ENCODE peak calls at places on chromosomes 12 and 14, in eight cellular contexts. M is H1, R is IMR-90, T is lower leg skin, J is HCT116, V is ovary, F is transverse colon, A is A549. L is an unnamed sample.

GRCh38 chr14:96178674-96179321 is 25.8 kb upstream of the BDKRB2 start:
- DNase-seq in M (no peak), R (peak), T (no peak), J (no peak), V (no peak), F (no peak), A (no peak), L (no peak)

GRCh38 chr14:20350860-20351259 is 7.4 kb downstream of the PARP2 start:
- DNase-seq in M (no peak), R (peak), T (no peak), J (no peak), V (no peak), F (no peak), A (no peak), L (no peak)

GRCh38 chr12:93572712-93573551 is 457 bp downstream of the SOCS2 start:
- DNase-seq in M (no peak), R (peak), T (no peak), J (no peak), V (peak), F (peak), A (no peak), L (no peak)

GRCh38 chr14:20657216-20658211 is 16.0 kb upstream of the OR6S1 start:
- DNase-seq in M (peak), R (peak), T (no peak), J (peak), V (no peak), F (no peak), A (peak), L (no peak)

GRCh38 chr14:65180725-65181025 is 78.4 kb upstream of the MAX start:
- DNase-seq in M (no peak), R (no peak), T (no peak), J (no peak), V (no peak), F (no peak), A (no peak), L (no peak)

GRCh38 chr12:46233418-46233817 is 35.4 kb downstream of the SLC38A1 start:
- DNase-seq in M (no peak), R (no peak), T (no peak), J (no peak), V (no peak), F (no peak), A (no peak), L (peak)

GRCh38 chr12:49131051-49131972 is at the start of gene TUBA1B:
- DNase-seq in M (peak), R (peak), T (peak), J (peak), V (peak), F (peak), A (peak), L (peak)

GRCh38 chr14:21106506-21107359 is 5.9 kb downstream of the TMEM253 start:
- DNase-seq in M (peak), R (peak), T (peak), J (peak), V (peak), F (peak), A (peak), L (peak)

GRCh38 chr14:52068741-52069616 is at the start of gene NID2:
- DNase-seq in M (peak), R (peak), T (peak), J (no peak), V (peak), F (peak), A (peak), L (peak)

GRCh38 chr14:75906680-75907280 is 75.0 kb downstream of the TGFB3 start:
- DNase-seq in M (no peak), R (peak), T (no peak), J (peak), V (peak), F (peak), A (peak), L (peak)

GRCh38 chr12:100484891-100485511 is 11.3 kb downstream of the NR1H4 start:
- DNase-seq in M (no peak), R (no peak), T (no peak), J (no peak), V (no peak), F (no peak), A (no peak), L (no peak)

GRCh38 chr12:69570000-69570516 is 15.2 kb upstream of the CCT2 start:
- DNase-seq in M (no peak), R (no peak), T (no peak), J (peak), V (no peak), F (no peak), A (peak), L (no peak)

GRCh38 chr14:68790656-68791077 is 2.2 kb downstream of the ZFP36L1 start:
- DNase-seq in M (no peak), R (no peak), T (peak), J (no peak), V (peak), F (no peak), A (no peak), L (peak)

GRCh38 chr12:52059582-52060497 is 8.6 kb downstream of the NR4A1 start:
- DNase-seq in M (no peak), R (peak), T (no peak), J (peak), V (peak), F (peak), A (no peak), L (no peak)

GRCh38 chr14:100038065-100038464 is 27.2 kb upstream of the EVL start:
- DNase-seq in M (no peak), R (no peak), T (no peak), J (no peak), V (no peak), F (no peak), A (no peak), L (no peak)

GRCh38 chr12:68674376-68674775 is 12.4 kb upstream of the NUP107 start:
- DNase-seq in M (no peak), R (no peak), T (no peak), J (no peak), V (no peak), F (no peak), A (no peak), L (no peak)

GRCh38 chr12:51846911-51847829 is 1.3 kb downstream of the FIGNL2 start:
- DNase-seq in M (no peak), R (no peak), T (peak), J (no peak), V (peak), F (peak), A (peak), L (no peak)

GRCh38 chr12:31589582-31589895 is 1.4 kb downstream of the DENND5B start:
- DNase-seq in M (no peak), R (no peak), T (no peak), J (no peak), V (peak), F (no peak), A (no peak), L (no peak)

GRCh38 chr12:131536337-131536736 is 174.6 kb upstream of the SFSWAP start:
- DNase-seq in M (no peak), R (no peak), T (no peak), J (no peak), V (no peak), F (no peak), A (no peak), L (no peak)

GRCh38 chr14:69345402-69345801 is 52.7 kb downstream of the ERH start:
- DNase-seq in M (no peak), R (no peak), T (no peak), J (no peak), V (no peak), F (no peak), A (no peak), L (no peak)

GRCh38 chr14:38022775-38023174 is 184.9 kb upstream of the SSTR1 start:
- DNase-seq in M (no peak), R (no peak), T (no peak), J (no peak), V (no peak), F (no peak), A (no peak), L (no peak)

GRCh38 chr12:20549115-20549719 is 145.9 kb upstream of the SLCO1C1 start:
- DNase-seq in M (no peak), R (peak), T (no peak), J (peak), V (no peak), F (peak), A (peak), L (no peak)

GRCh38 chr12:107967170-107967569 is 161.9 kb upstream of the WSCD2 start:
- DNase-seq in M (no peak), R (no peak), T (no peak), J (no peak), V (no peak), F (no peak), A (no peak), L (no peak)

GRCh38 chr14:68736519-68736918 is 56.3 kb downstream of the ZFP36L1 start:
- DNase-seq in M (no peak), R (no peak), T (no peak), J (no peak), V (peak), F (no peak), A (no peak), L (no peak)

GRCh38 chr14:65656554-65656953 is 244.0 kb downstream of the FUT8 start:
- DNase-seq in M (no peak), R (no peak), T (no peak), J (no peak), V (no peak), F (no peak), A (no peak), L (no peak)

GRCh38 chr12:112716099-112717093 is 75.2 kb upstream of the RPH3A start:
- DNase-seq in M (no peak), R (no peak), T (no peak), J (peak), V (no peak), F (no peak), A (peak), L (no peak)

GRCh38 chr14:68528031-68528687 is 264.7 kb downstream of the ZFP36L1 start:
- DNase-seq in M (no peak), R (no peak), T (no peak), J (no peak), V (no peak), F (no peak), A (no peak), L (no peak)

GRCh38 chr14:24171422-24172260 is at the start of gene REC8:
- DNase-seq in M (peak), R (no peak), T (no peak), J (no peak), V (peak), F (peak), A (no peak), L (peak)

GRCh38 chr14:24430682-24431568 is 1.2 kb downstream of the KHNYN start:
- DNase-seq in M (no peak), R (peak), T (no peak), J (no peak), V (peak), F (no peak), A (no peak), L (peak)

GRCh38 chr14:102933618-102934231 is 11.3 kb downstream of the AMN start:
- DNase-seq in M (no peak), R (no peak), T (no peak), J (no peak), V (peak), F (no peak), A (no peak), L (no peak)

GRCh38 chr12:122947352-122947792 is 18.9 kb downstream of the ABCB9 start:
- DNase-seq in M (no peak), R (no peak), T (peak), J (no peak), V (no peak), F (peak), A (no peak), L (peak)
- TF ChIP-seq CTCF in M (no peak), R (no peak), T (no peak), J (no peak), V (no peak), F (no peak), A (no peak), L (no peak)

DNA sequence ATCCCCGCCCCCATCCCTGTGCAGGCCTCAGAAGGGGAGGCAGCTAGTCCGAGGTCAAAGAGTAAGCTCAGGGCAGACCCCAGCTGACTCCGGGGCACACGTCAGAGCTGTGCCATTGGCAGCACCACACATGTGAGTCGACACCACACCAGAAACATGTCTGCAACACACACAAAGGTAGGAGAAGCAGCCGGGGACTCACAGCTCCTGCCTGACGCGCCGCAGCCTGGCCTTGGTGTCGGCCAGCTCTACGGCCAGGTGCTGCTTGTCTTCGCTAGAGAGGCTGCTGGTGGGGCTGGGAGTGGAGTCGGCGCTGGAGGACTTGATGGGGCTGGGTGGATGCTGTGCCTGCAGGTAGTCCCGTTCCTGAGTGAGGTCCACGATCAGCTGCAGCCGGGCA is 78.5 kb downstream of the CCDC88C start:
- DNase-seq in M (no peak), R (no peak), T (no peak), J (no peak), V (no peak), F (no peak), A (no peak), L (no peak)
- TF ChIP-seq POLR2A in M (no peak), R (no peak), T (no peak), J (no peak), V (no peak), F (no peak), A (no peak), L (no peak)

GRCh38 chr12:115771065-115771464 is 506.4 kb downstream of the MED13L start:
- DNase-seq in M (no peak), R (no peak), T (no peak), J (peak), V (no peak), F (no peak), A (no peak), L (no peak)
- TF ChIP-seq CTCF in M (peak), R (no peak), T (no peak), J (peak), V (no peak), F (no peak), A (peak), L (no peak)

DNA sequence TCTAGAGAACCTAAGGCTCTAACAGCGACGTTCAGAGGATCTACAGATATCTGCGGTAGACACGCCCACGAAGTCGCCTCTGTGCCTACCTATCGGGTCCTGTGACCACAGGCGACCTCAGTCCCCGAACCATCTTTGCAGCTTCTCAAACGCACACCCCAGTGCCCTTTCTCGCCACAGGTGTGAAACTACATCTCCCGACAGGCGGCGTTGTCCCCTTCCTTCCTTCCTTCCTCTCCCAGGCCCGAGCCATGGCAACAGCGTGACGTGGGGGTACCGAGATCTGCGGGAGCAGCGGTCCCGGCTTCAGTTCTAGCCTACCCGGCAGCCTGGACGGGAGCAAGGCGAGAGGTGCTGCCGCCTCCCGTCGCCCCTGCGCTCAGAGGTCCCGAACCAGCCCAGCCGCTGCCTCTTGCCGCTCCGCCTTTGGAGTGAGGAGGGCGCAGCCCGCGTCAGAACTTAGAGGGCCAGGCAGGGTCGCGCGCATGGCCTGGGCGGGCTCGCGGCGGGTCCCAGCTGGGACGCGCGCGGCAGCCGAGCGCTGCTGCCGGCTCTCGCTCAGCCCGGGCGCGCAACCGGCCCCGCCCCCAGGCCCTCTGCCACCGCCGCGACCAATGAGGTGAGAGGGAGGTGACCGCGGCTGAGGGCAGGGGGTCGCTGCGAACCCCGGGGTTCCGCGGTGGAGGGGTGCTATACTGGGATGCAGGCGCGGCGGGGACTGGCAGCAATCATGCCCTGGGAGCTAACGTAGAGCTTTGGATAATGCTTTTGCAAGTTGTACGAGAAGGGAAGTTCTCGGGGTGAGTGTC is at the start of gene COQ10A:
- DNase-seq in M (peak), R (peak), T (peak), J (peak), V (peak), F (peak), A (peak), L (peak)
- TF ChIP-seq POLR2A in M (peak), R (peak), T (no peak), J (peak), V (peak), F (peak), A (peak), L (peak)